ENCODE peak calls at places on chromosomes 11 and 22, in ten cellular contexts. Y is cerebellar nuclear complex, G is progenitor cell of endocrine pancreas, V is WTC11, B is HEK293T, T is NCI-H460, W is BE2C, H is fibroblast of mammary gland, Z is bronchial epithelial cell, S is lung. J is an unnamed sample.

GRCh38 chr11:83599066-83599465 is 312.9 kb upstream of the CCDC90B start:
- DNase-seq in Y (no peak), G (no peak), V (no peak), B (no peak), T (no peak), W (no peak), H (no peak), Z (no peak), S (no peak), J (no peak)

GRCh38 chr22:44426981-44427380 is 71.1 kb downstream of the RTL6 start:
- DNase-seq in Y (no peak), G (no peak), V (no peak), B (no peak), T (no peak), W (no peak), H (no peak), Z (no peak), S (no peak), J (no peak)

GRCh38 chr22:31148953-31149627 is 8.8 kb upstream of the PLA2G3 start:
- DNase-seq in Y (peak), G (peak), V (peak), B (peak), T (peak), W (peak), H (peak), Z (peak), S (peak), J (peak)

GRCh38 chr11:1796297-1797011 is 32.7 kb upstream of the CTSD start:
- DNase-seq in Y (no peak), G (no peak), V (no peak), B (no peak), T (no peak), W (no peak), H (no peak), Z (peak), S (no peak), J (no peak)

GRCh38 chr11:11366793-11367192 is 13.7 kb upstream of the CSNK2A3 start:
- DNase-seq in Y (no peak), G (no peak), V (no peak), B (no peak), T (no peak), W (no peak), H (peak), Z (no peak), S (no peak), J (peak)

GRCh38 chr11:71150859-71151258 is 101.5 kb downstream of the SHANK2 start:
- DNase-seq in Y (no peak), G (no peak), V (no peak), B (no peak), T (no peak), W (no peak), H (no peak), Z (no peak), S (no peak), J (no peak)

GRCh38 chr11:125591659-125592304 is 870 bp upstream of the STT3A start:
- DNase-seq in Y (peak), G (peak), V (peak), B (peak), T (no peak), W (peak), H (peak), Z (peak), S (peak), J (peak)

GRCh38 chr11:66042227-66043007 is 6.5 kb downstream of the GAL3ST3 start:
- DNase-seq in Y (no peak), G (no peak), V (no peak), B (no peak), T (no peak), W (no peak), H (no peak), Z (no peak), S (no peak), J (no peak)

GRCh38 chr11:132770802-132771545 is 761.3 kb downstream of the OPCML start:
- DNase-seq in Y (peak), G (no peak), V (no peak), B (no peak), T (no peak), W (no peak), H (no peak), Z (no peak), S (no peak), J (no peak)

GRCh38 chr11:102451693-102452460 is 688 bp downstream of the TMEM123 start:
- DNase-seq in Y (no peak), G (peak), V (peak), B (peak), T (no peak), W (peak), H (peak), Z (peak), S (peak), J (peak)

GRCh38 chr11:68749061-68749491 is 2.2 kb downstream of the TESMIN start:
- DNase-seq in Y (no peak), G (no peak), V (no peak), B (no peak), T (no peak), W (no peak), H (no peak), Z (no peak), S (no peak), J (no peak)

GRCh38 chr11:128324051-128324481 is 263.3 kb downstream of the ETS1 start:
- DNase-seq in Y (no peak), G (no peak), V (no peak), B (no peak), T (no peak), W (no peak), H (no peak), Z (no peak), S (no peak), J (no peak)

GRCh38 chr11:61603667-61604066 is 22.8 kb upstream of the SYT7 start:
- DNase-seq in Y (no peak), G (no peak), V (peak), B (no peak), T (no peak), W (no peak), H (no peak), Z (no peak), S (no peak), J (no peak)

GRCh38 chr11:60363542-60364525 is 14.5 kb upstream of the MS4A7 start:
- DNase-seq in Y (no peak), G (peak), V (peak), B (peak), T (peak), W (peak), H (peak), Z (peak), S (peak), J (peak)

GRCh38 chr11:134464196-134464595 is 52.2 kb upstream of the B3GAT1 start:
- DNase-seq in Y (no peak), G (no peak), V (peak), B (no peak), T (no peak), W (no peak), H (no peak), Z (no peak), S (no peak), J (no peak)

J was measured in fibroblast of the aortic adventitia.